ENCODE peak calls at places on chromosome 7, in five cellular contexts. Z is NB4, X is HCT116, G is fibroblast of lung, U is psoas muscle. E is an unnamed sample.

GRCh38 chr7:43516581-43517342 is 66.1 kb upstream of the STK17A start:
- DNase-seq in Z (peak), X (no peak), G (peak), U (no peak), E (no peak)

GRCh38 chr7:77467453-77467852 is 51.3 kb upstream of the GSAP start:
- DNase-seq in Z (peak), X (no peak), G (no peak), U (peak), E (no peak)

GRCh38 chr7:112500619-112501018 is 19.8 kb downstream of the LSMEM1 start:
- DNase-seq in Z (peak), X (no peak), G (no peak), U (no peak), E (no peak)

GRCh38 chr7:66330961-66331360 is 125.8 kb downstream of the TPST1 start:
- DNase-seq in Z (peak), X (no peak), G (peak), U (peak), E (no peak)

GRCh38 chr7:4633012-4633411 is 49.1 kb upstream of the FOXK1 start:
- DNase-seq in Z (peak), X (peak), G (peak), U (no peak), E (no peak)

GRCh38 chr7:12706900-12707536 is 19.6 kb downstream of the ARL4A start:
- DNase-seq in Z (no peak), X (no peak), G (peak), U (no peak), E (no peak)

GRCh38 chr7:151384352-151384697 is 25.5 kb downstream of the WDR86 start:
- DNase-seq in Z (no peak), X (no peak), G (no peak), U (no peak), E (no peak)

GRCh38 chr7:148318092-148318756 is 272.3 kb upstream of the C7orf33 start:
- DNase-seq in Z (no peak), X (no peak), G (no peak), U (no peak), E (no peak)

GRCh38 chr7:88090671-88091070 is 129.2 kb downstream of the SRI start:
- DNase-seq in Z (no peak), X (no peak), G (peak), U (no peak), E (no peak)

GRCh38 chr7:158734861-158735260 is 30.3 kb upstream of the NCAPG2 start:
- DNase-seq in Z (peak), X (no peak), G (peak), U (no peak), E (no peak)

GRCh38 chr7:5420841-5421625 is 2.6 kb downstream of the TNRC18 start:
- DNase-seq in Z (peak), X (no peak), G (peak), U (peak), E (no peak)

GRCh38 chr7:101790566-101791293 is 26.7 kb upstream of the CUX1 start:
- DNase-seq in Z (no peak), X (no peak), G (no peak), U (no peak), E (no peak)

GRCh38 chr7:115516341-115516740 is 514.2 kb downstream of the TFEC start:
- DNase-seq in Z (no peak), X (no peak), G (peak), U (no peak), E (no peak)

GRCh38 chr7:140458191-140458590 is 21.1 kb downstream of the MKRN1 start:
- DNase-seq in Z (no peak), X (no peak), G (no peak), U (no peak), E (no peak)

GRCh38 chr7:79711660-79712059 is 258.2 kb upstream of the MAGI2 start:
- DNase-seq in Z (no peak), X (no peak), G (no peak), U (no peak), E (no peak)

GRCh38 chr7:86963599-86964230 is 95.7 kb downstream of the ELAPOR2 start:
- DNase-seq in Z (no peak), X (no peak), G (peak), U (no peak), E (no peak)

GRCh38 chr7:88912852-88913251 is 117.3 kb upstream of the TEX47 start:
- DNase-seq in Z (no peak), X (no peak), G (no peak), U (no peak), E (no peak)

GRCh38 chr7:90210925-90211324 is 615 bp upstream of the STEAP2 start:
- DNase-seq in Z (no peak), X (no peak), G (peak), U (no peak), E (no peak)

GRCh38 chr7:18940577-18941134 is 176.8 kb downstream of the TWIST1 start:
- DNase-seq in Z (no peak), X (no peak), G (no peak), U (no peak), E (no peak)

GRCh38 chr7:41891967-41892755 is 189.3 kb upstream of the INHBA start:
- DNase-seq in Z (peak), X (no peak), G (no peak), U (no peak), E (no peak)

GRCh38 chr7:134031835-134032617 is 95.1 kb upstream of the LRGUK start:
- DNase-seq in Z (no peak), X (no peak), G (no peak), U (no peak), E (no peak)

DNA sequence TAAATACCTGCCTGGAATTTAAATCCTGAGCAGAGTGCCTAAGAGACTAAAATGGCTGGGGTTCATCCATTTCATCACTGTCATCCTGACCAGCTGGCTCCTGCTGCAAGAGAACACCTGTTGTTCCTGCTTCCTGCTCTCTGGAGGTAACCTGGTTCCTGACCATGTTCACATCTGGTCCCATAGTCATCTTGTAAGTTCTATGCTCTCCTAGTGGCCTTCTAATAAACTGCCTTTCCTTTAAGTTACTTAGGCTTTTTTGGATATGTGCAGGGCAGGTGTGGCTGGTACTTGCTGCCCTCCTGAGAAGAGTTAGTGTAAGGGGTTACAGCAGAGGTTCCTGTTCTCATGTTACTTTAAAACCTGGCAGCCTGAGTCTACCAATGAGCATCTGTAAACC is 80.0 kb downstream of the NRCAM start:
- DNase-seq in Z (no peak), X (no peak), G (no peak), U (no peak), E (no peak)
- TF ChIP-seq CTCF in Z (no peak), X (peak), G (no peak), U (no peak), E (no peak)

GRCh38 chr7:108384721-108385483 is 71.3 kb downstream of the NRCAM start:
- DNase-seq in Z (peak), X (no peak), G (no peak), U (no peak), E (no peak)
- TF ChIP-seq CTCF in Z (peak), X (peak), G (no peak), U (no peak), E (peak)

GRCh38 chr7:20650782-20651181 is 35.3 kb downstream of the ABCB5 start:
- DNase-seq in Z (no peak), X (no peak), G (no peak), U (no peak), E (no peak)

GRCh38 chr7:20653636-20654035 is 38.2 kb downstream of the ABCB5 start:
- DNase-seq in Z (no peak), X (no peak), G (no peak), U (no peak), E (no peak)

GRCh38 chr7:20647051-20647450 is 31.6 kb downstream of the ABCB5 start:
- DNase-seq in Z (no peak), X (no peak), G (peak), U (no peak), E (no peak)

GRCh38 chr7:20651960-20652544 is 36.6 kb downstream of the ABCB5 start:
- DNase-seq in Z (peak), X (peak), G (peak), U (no peak), E (no peak)

GRCh38 chr7:20647908-20648776 is 32.7 kb downstream of the ABCB5 start:
- DNase-seq in Z (peak), X (peak), G (peak), U (no peak), E (no peak)
- TF ChIP-seq CTCF in Z (peak), X (peak), G (peak), U (no peak), E (peak)

GRCh38 chr7:104106106-104106505 is 101.7 kb downstream of the ORC5 start:
- DNase-seq in Z (peak), X (no peak), G (peak), U (no peak), E (no peak)
- TF ChIP-seq CTCF in Z (no peak), X (no peak), G (no peak), U (peak), E (no peak)

GRCh38 chr7:29977926-29978652 is 11.5 kb downstream of the SCRN1 start:
- DNase-seq in Z (peak), X (peak), G (no peak), U (no peak), E (no peak)
- TF ChIP-seq CTCF in Z (peak), X (peak), G (no peak), U (no peak), E (peak)

GRCh38 chr7:24980695-24981543 is 941 bp upstream of the OSBPL3 start:
- DNase-seq in Z (no peak), X (no peak), G (peak), U (no peak), E (no peak)
- TF ChIP-seq CTCF in Z (no peak), X (peak), G (no peak), U (no peak), E (no peak)

GRCh38 chr7:6451224-6451705 is 3.5 kb upstream of the DAGLB start:
- DNase-seq in Z (no peak), X (no peak), G (no peak), U (no peak), E (no peak)
- TF ChIP-seq CTCF in Z (no peak), X (no peak), G (no peak), U (no peak), E (no peak)

GRCh38 chr7:99949645-99950228 is 20.3 kb upstream of the GJC3 start:
- DNase-seq in Z (peak), X (no peak), G (peak), U (no peak), E (no peak)
- TF ChIP-seq CTCF in Z (peak), X (peak), G (peak), U (peak), E (peak)

DNA sequence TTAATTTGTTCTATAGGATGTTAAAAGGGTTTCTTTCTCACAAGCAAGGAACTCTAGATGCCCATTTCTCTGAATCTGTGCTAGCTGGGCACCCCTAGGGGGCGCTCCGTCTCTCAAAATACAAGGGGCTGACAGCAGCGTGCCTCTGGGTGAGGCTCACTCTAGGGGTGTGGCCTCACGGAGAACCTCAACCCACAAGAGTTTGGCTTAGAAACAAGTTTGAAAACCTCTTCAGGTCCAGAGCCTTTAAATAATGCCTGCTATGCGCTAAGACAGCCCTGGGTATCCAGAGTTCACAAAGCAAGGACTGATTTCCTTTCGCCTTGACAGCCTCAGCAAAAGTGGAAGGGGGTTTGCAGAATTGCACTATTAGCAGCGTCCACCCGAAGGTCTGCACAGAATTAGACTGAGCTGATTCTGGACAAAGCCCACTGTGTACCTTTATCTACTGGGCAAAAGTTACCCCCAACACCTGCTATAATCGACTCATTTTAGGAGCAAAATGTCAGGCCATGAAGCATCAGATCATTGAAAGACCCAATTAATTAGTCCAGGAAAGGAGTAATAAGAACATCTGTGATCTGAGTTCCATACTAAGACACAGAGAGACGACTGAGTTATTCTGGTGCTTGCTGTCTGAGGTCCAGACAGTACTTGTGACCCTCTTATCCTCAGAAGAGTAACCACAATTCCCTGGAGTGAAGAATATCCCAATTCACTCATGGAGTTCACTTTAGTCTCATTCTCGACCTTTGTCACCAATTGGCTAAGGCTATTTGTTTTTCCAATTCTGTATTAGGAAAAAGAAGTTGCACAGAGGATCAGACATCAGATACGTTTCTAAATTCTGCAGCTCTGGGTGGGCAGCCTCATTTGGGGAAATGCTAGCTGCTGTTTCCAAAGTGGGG is 574 bp upstream of the CPED1 start:
- DNase-seq in Z (peak), X (peak), G (peak), U (peak), E (peak)
- TF ChIP-seq CTCF in Z (peak), X (peak), G (peak), U (peak), E (peak)

GRCh38 chr7:156819733-156820295 is 73.2 kb downstream of the LMBR1 start:
- DNase-seq in Z (no peak), X (no peak), G (no peak), U (no peak), E (no peak)

GRCh38 chr7:156816943-156817572 is 75.9 kb downstream of the LMBR1 start:
- DNase-seq in Z (peak), X (no peak), G (peak), U (no peak), E (no peak)

GRCh38 chr7:156823441-156823840 is 69.5 kb downstream of the LMBR1 start:
- DNase-seq in Z (peak), X (no peak), G (no peak), U (no peak), E (no peak)

GRCh38 chr7:156818133-156818532 is 74.8 kb downstream of the LMBR1 start:
- DNase-seq in Z (no peak), X (no peak), G (no peak), U (no peak), E (no peak)

DNA sequence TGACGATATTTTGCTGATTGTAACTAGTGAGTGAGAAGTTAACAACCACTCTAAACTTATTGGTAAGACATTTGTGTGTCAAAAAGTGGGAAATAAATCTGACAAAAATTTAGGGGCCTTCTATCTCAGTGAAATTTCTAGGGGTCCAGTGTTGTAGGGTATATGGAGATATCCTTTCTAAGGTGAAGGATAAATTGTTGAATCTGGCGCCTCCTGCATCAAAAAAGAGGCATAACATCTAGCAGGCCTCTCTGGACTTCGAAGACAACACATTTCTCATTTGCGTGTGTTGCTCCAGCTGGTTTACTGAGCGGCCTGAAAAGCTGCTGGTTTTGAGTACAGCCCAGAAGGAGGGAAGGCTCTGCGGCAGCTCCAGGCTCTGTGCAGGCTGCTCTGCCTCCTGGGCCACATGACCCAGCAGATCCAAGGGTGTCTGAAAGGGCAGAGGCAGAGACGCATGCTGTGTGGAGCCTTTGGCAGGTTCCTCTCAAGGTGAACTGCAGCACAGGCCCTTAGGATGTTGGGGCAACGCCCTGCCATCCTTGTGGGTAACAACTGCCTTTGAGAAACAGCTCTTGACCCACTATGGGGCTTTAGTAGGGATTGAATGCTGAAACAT is 72.4 kb downstream of the LMBR1 start:
- DNase-seq in Z (peak), X (no peak), G (no peak), U (no peak), E (no peak)
- TF ChIP-seq CTCF in Z (peak), X (peak), G (no peak), U (no peak), E (peak)